ENCODE peak calls at places on chromosomes 13 and 19, in ten cellular contexts. One of them, this sample, is unnamed.

GRCh38 chr13:75486654-75487053 is 4.7 kb upstream of the TBC1D4 start:
- DNase-seq in glutamatergic neuron: no peak
- DNase-seq in retinal pigment epithelial cell: no peak
- DNase-seq in uterus: no peak
- DNase-seq in ascending aorta: no peak
- DNase-seq in stomach: no peak
- DNase-seq in colonic mucosa: no peak
- DNase-seq in breast epithelium: no peak
- DNase-seq in cardiac muscle cell: no peak
- DNase-seq in nephron progenitor cell: no peak
- DNase-seq in this sample: no peak

GRCh38 chr13:96397807-96398206 is 307.9 kb downstream of the HS6ST3 start:
- DNase-seq in cardiac muscle cell: no peak
- DNase-seq in breast epithelium: no peak
- DNase-seq in ascending aorta: no peak
- DNase-seq in uterus: no peak
- DNase-seq in glutamatergic neuron: no peak
- DNase-seq in nephron progenitor cell: no peak
- DNase-seq in retinal pigment epithelial cell: no peak
- DNase-seq in colonic mucosa: no peak
- DNase-seq in stomach: no peak
- DNase-seq in this sample: no peak

GRCh38 chr19:8397746-8398721 is 7.9 kb downstream of the RAB11B start:
- DNase-seq in cardiac muscle cell: no peak
- DNase-seq in retinal pigment epithelial cell: no peak
- DNase-seq in stomach: no peak
- DNase-seq in ascending aorta: no peak
- DNase-seq in colonic mucosa: no peak
- DNase-seq in nephron progenitor cell: peak
- DNase-seq in uterus: no peak
- DNase-seq in glutamatergic neuron: no peak
- DNase-seq in breast epithelium: no peak
- DNase-seq in this sample: no peak

GRCh38 chr19:40411125-40411842 is 1.9 kb downstream of the PRX start:
- DNase-seq in cardiac muscle cell: no peak
- DNase-seq in retinal pigment epithelial cell: no peak
- DNase-seq in uterus: no peak
- DNase-seq in stomach: no peak
- DNase-seq in ascending aorta: no peak
- DNase-seq in colonic mucosa: no peak
- DNase-seq in glutamatergic neuron: no peak
- DNase-seq in nephron progenitor cell: no peak
- DNase-seq in breast epithelium: peak
- DNase-seq in this sample: no peak

GRCh38 chr13:34772881-34773280 is 169.2 kb upstream of the NBEA start:
- DNase-seq in retinal pigment epithelial cell: no peak
- DNase-seq in glutamatergic neuron: no peak
- DNase-seq in ascending aorta: no peak
- DNase-seq in cardiac muscle cell: no peak
- DNase-seq in colonic mucosa: no peak
- DNase-seq in breast epithelium: no peak
- DNase-seq in uterus: no peak
- DNase-seq in stomach: no peak
- DNase-seq in nephron progenitor cell: no peak
- DNase-seq in this sample: no peak

GRCh38 chr19:8261881-8262280 is 46.3 kb downstream of the CD320 start:
- DNase-seq in breast epithelium: no peak
- DNase-seq in nephron progenitor cell: no peak
- DNase-seq in stomach: peak
- DNase-seq in glutamatergic neuron: no peak
- DNase-seq in ascending aorta: no peak
- DNase-seq in colonic mucosa: no peak
- DNase-seq in uterus: no peak
- DNase-seq in retinal pigment epithelial cell: no peak
- DNase-seq in cardiac muscle cell: no peak
- DNase-seq in this sample: no peak

GRCh38 chr19:21698215-21698614 is 69.2 kb downstream of the ZNF100 start:
- DNase-seq in colonic mucosa: peak
- DNase-seq in breast epithelium: no peak
- DNase-seq in cardiac muscle cell: peak
- DNase-seq in stomach: no peak
- DNase-seq in ascending aorta: no peak
- DNase-seq in glutamatergic neuron: no peak
- DNase-seq in uterus: no peak
- DNase-seq in retinal pigment epithelial cell: no peak
- DNase-seq in nephron progenitor cell: no peak
- DNase-seq in this sample: no peak

GRCh38 chr19:45016388-45017314 is 15.4 kb downstream of the RELB start:
- DNase-seq in cardiac muscle cell: peak
- DNase-seq in retinal pigment epithelial cell: peak
- DNase-seq in stomach: peak
- DNase-seq in breast epithelium: peak
- DNase-seq in colonic mucosa: peak
- DNase-seq in uterus: no peak
- DNase-seq in ascending aorta: peak
- DNase-seq in nephron progenitor cell: peak
- DNase-seq in glutamatergic neuron: peak
- DNase-seq in this sample: peak

GRCh38 chr19:10380311-10381102 is at the start of gene TYK2:
- DNase-seq in breast epithelium: peak
- DNase-seq in cardiac muscle cell: peak
- DNase-seq in retinal pigment epithelial cell: peak
- DNase-seq in uterus: peak
- DNase-seq in glutamatergic neuron: peak
- DNase-seq in ascending aorta: peak
- DNase-seq in stomach: peak
- DNase-seq in nephron progenitor cell: peak
- DNase-seq in colonic mucosa: peak
- DNase-seq in this sample: peak

GRCh38 chr19:45403781-45404556 is 900 bp downstream of the PPP1R13L start:
- DNase-seq in colonic mucosa: peak
- DNase-seq in retinal pigment epithelial cell: no peak
- DNase-seq in glutamatergic neuron: peak
- DNase-seq in nephron progenitor cell: peak
- DNase-seq in ascending aorta: no peak
- DNase-seq in stomach: peak
- DNase-seq in breast epithelium: peak
- DNase-seq in cardiac muscle cell: peak
- DNase-seq in uterus: no peak
- DNase-seq in this sample: peak

GRCh38 chr19:56538254-56538760 is 441 bp upstream of the ZFP28 start:
- DNase-seq in glutamatergic neuron: peak
- DNase-seq in colonic mucosa: peak
- DNase-seq in stomach: peak
- DNase-seq in retinal pigment epithelial cell: peak
- DNase-seq in breast epithelium: peak
- DNase-seq in cardiac muscle cell: peak
- DNase-seq in ascending aorta: peak
- DNase-seq in nephron progenitor cell: peak
- DNase-seq in uterus: peak
- DNase-seq in this sample: no peak

GRCh38 chr19:56538761-56539263 is at the start of gene ZFP28:
- DNase-seq in retinal pigment epithelial cell: no peak
- DNase-seq in nephron progenitor cell: peak
- DNase-seq in stomach: no peak
- DNase-seq in colonic mucosa: peak
- DNase-seq in ascending aorta: peak
- DNase-seq in breast epithelium: no peak
- DNase-seq in glutamatergic neuron: peak
- DNase-seq in uterus: peak
- DNase-seq in cardiac muscle cell: no peak
- DNase-seq in this sample: no peak

GRCh38 chr19:56547535-56547934 is 8.8 kb downstream of the ZFP28 start:
- DNase-seq in glutamatergic neuron: no peak
- DNase-seq in stomach: no peak
- DNase-seq in breast epithelium: no peak
- DNase-seq in colonic mucosa: no peak
- DNase-seq in retinal pigment epithelial cell: no peak
- DNase-seq in cardiac muscle cell: no peak
- DNase-seq in ascending aorta: no peak
- DNase-seq in nephron progenitor cell: no peak
- DNase-seq in uterus: no peak
- DNase-seq in this sample: no peak

GRCh38 chr19:56543776-56544175 is 5.0 kb downstream of the ZFP28 start:
- DNase-seq in glutamatergic neuron: no peak
- DNase-seq in cardiac muscle cell: no peak
- DNase-seq in nephron progenitor cell: no peak
- DNase-seq in uterus: no peak
- DNase-seq in breast epithelium: no peak
- DNase-seq in ascending aorta: no peak
- DNase-seq in retinal pigment epithelial cell: no peak
- DNase-seq in stomach: no peak
- DNase-seq in colonic mucosa: no peak
- DNase-seq in this sample: no peak
- TF ChIP-seq CTCF in glutamatergic neuron: no peak
- TF ChIP-seq CTCF in cardiac muscle cell: no peak
- TF ChIP-seq CTCF in nephron progenitor cell: no peak
- TF ChIP-seq CTCF in uterus: no peak
- TF ChIP-seq CTCF in breast epithelium: no peak
- TF ChIP-seq CTCF in ascending aorta: no peak
- TF ChIP-seq CTCF in retinal pigment epithelial cell: no peak
- TF ChIP-seq CTCF in stomach: no peak
- TF ChIP-seq CTCF in colonic mucosa: no peak
- TF ChIP-seq CTCF in this sample: no peak

GRCh38 chr19:38035515-38036495 is 128.8 kb downstream of the SIPA1L3 start:
- DNase-seq in breast epithelium: no peak
- DNase-seq in nephron progenitor cell: peak
- DNase-seq in ascending aorta: no peak
- DNase-seq in retinal pigment epithelial cell: peak
- DNase-seq in colonic mucosa: no peak
- DNase-seq in glutamatergic neuron: no peak
- DNase-seq in stomach: no peak
- DNase-seq in uterus: no peak
- DNase-seq in cardiac muscle cell: no peak
- DNase-seq in this sample: no peak
- TF ChIP-seq CTCF in breast epithelium: no peak
- TF ChIP-seq CTCF in nephron progenitor cell: no peak
- TF ChIP-seq CTCF in ascending aorta: no peak
- TF ChIP-seq CTCF in retinal pigment epithelial cell: no peak
- TF ChIP-seq CTCF in colonic mucosa: no peak
- TF ChIP-seq CTCF in glutamatergic neuron: no peak
- TF ChIP-seq CTCF in stomach: no peak
- TF ChIP-seq CTCF in uterus: no peak
- TF ChIP-seq CTCF in cardiac muscle cell: no peak
- TF ChIP-seq CTCF in this sample: no peak

GRCh38 chr19:4720037-4720700 is 3.5 kb downstream of the DPP9 start:
- DNase-seq in stomach: no peak
- DNase-seq in colonic mucosa: no peak
- DNase-seq in cardiac muscle cell: no peak
- DNase-seq in uterus: no peak
- DNase-seq in glutamatergic neuron: no peak
- DNase-seq in nephron progenitor cell: no peak
- DNase-seq in retinal pigment epithelial cell: no peak
- DNase-seq in breast epithelium: no peak
- DNase-seq in ascending aorta: no peak
- DNase-seq in this sample: no peak

GRCh38 chr19:4721196-4721595 is 2.4 kb downstream of the DPP9 start:
- DNase-seq in retinal pigment epithelial cell: no peak
- DNase-seq in cardiac muscle cell: no peak
- DNase-seq in colonic mucosa: no peak
- DNase-seq in glutamatergic neuron: no peak
- DNase-seq in breast epithelium: no peak
- DNase-seq in stomach: no peak
- DNase-seq in ascending aorta: no peak
- DNase-seq in nephron progenitor cell: no peak
- DNase-seq in uterus: no peak
- DNase-seq in this sample: no peak

GRCh38 chr19:4722671-4723464 is 774 bp downstream of the DPP9 start:
- DNase-seq in cardiac muscle cell: no peak
- DNase-seq in uterus: peak
- DNase-seq in retinal pigment epithelial cell: no peak
- DNase-seq in ascending aorta: no peak
- DNase-seq in colonic mucosa: peak
- DNase-seq in stomach: peak
- DNase-seq in breast epithelium: no peak
- DNase-seq in glutamatergic neuron: no peak
- DNase-seq in nephron progenitor cell: peak
- DNase-seq in this sample: no peak

GRCh38 chr19:4724252-4724514 is 541 bp upstream of the DPP9 start:
- DNase-seq in nephron progenitor cell: no peak
- DNase-seq in glutamatergic neuron: no peak
- DNase-seq in cardiac muscle cell: no peak
- DNase-seq in ascending aorta: no peak
- DNase-seq in breast epithelium: no peak
- DNase-seq in retinal pigment epithelial cell: no peak
- DNase-seq in uterus: no peak
- DNase-seq in stomach: no peak
- DNase-seq in colonic mucosa: peak
- DNase-seq in this sample: no peak

GRCh38 chr19:4723465-4724251 is at the start of gene DPP9:
- DNase-seq in breast epithelium: peak
- DNase-seq in colonic mucosa: peak
- DNase-seq in uterus: peak
- DNase-seq in cardiac muscle cell: peak
- DNase-seq in stomach: peak
- DNase-seq in glutamatergic neuron: peak
- DNase-seq in retinal pigment epithelial cell: peak
- DNase-seq in nephron progenitor cell: peak
- DNase-seq in ascending aorta: peak
- DNase-seq in this sample: peak
- TF ChIP-seq CTCF in breast epithelium: peak
- TF ChIP-seq CTCF in colonic mucosa: peak
- TF ChIP-seq CTCF in uterus: peak
- TF ChIP-seq CTCF in cardiac muscle cell: peak
- TF ChIP-seq CTCF in stomach: peak
- TF ChIP-seq CTCF in glutamatergic neuron: peak
- TF ChIP-seq CTCF in retinal pigment epithelial cell: peak
- TF ChIP-seq CTCF in nephron progenitor cell: peak
- TF ChIP-seq CTCF in ascending aorta: peak
- TF ChIP-seq CTCF in this sample: no peak

GRCh38 chr19:31002852-31003251 is 346.4 kb downstream of the TSHZ3 start:
- DNase-seq in uterus: no peak
- DNase-seq in nephron progenitor cell: no peak
- DNase-seq in stomach: no peak
- DNase-seq in cardiac muscle cell: no peak
- DNase-seq in breast epithelium: no peak
- DNase-seq in glutamatergic neuron: no peak
- DNase-seq in ascending aorta: no peak
- DNase-seq in retinal pigment epithelial cell: no peak
- DNase-seq in colonic mucosa: no peak
- DNase-seq in this sample: no peak
- TF ChIP-seq CTCF in uterus: no peak
- TF ChIP-seq CTCF in nephron progenitor cell: no peak
- TF ChIP-seq CTCF in stomach: no peak
- TF ChIP-seq CTCF in cardiac muscle cell: no peak
- TF ChIP-seq CTCF in breast epithelium: no peak
- TF ChIP-seq CTCF in glutamatergic neuron: no peak
- TF ChIP-seq CTCF in ascending aorta: no peak
- TF ChIP-seq CTCF in retinal pigment epithelial cell: no peak
- TF ChIP-seq CTCF in colonic mucosa: no peak
- TF ChIP-seq CTCF in this sample: no peak

GRCh38 chr19:58499021-58499927 is 12.5 kb downstream of the SLC27A5 start:
- DNase-seq in glutamatergic neuron: peak
- DNase-seq in ascending aorta: peak
- DNase-seq in uterus: peak
- DNase-seq in colonic mucosa: peak
- DNase-seq in stomach: peak
- DNase-seq in retinal pigment epithelial cell: peak
- DNase-seq in nephron progenitor cell: peak
- DNase-seq in breast epithelium: peak
- DNase-seq in cardiac muscle cell: peak
- DNase-seq in this sample: peak
- TF ChIP-seq CTCF in glutamatergic neuron: peak
- TF ChIP-seq CTCF in ascending aorta: peak
- TF ChIP-seq CTCF in uterus: peak
- TF ChIP-seq CTCF in colonic mucosa: no peak
- TF ChIP-seq CTCF in stomach: peak
- TF ChIP-seq CTCF in retinal pigment epithelial cell: peak
- TF ChIP-seq CTCF in nephron progenitor cell: peak
- TF ChIP-seq CTCF in breast epithelium: peak
- TF ChIP-seq CTCF in cardiac muscle cell: peak
- TF ChIP-seq CTCF in this sample: no peak

This sample was measured in Calu3.